ENCODE peak calls at places on chromosomes 3 and 15, in four cellular contexts. Y, G, I and E are unnamed samples.

GRCh38 chr3:125437631-125438435 is 62.7 kb upstream of the ZNF148 start:
- DNase-seq in Y (peak), G (peak), I (peak), E (peak)

GRCh38 chr3:60055765-60056164 is 1005.9 kb upstream of the CFAP20DC start:
- DNase-seq in Y (no peak), G (no peak), I (no peak), E (no peak)

GRCh38 chr15:68821898-68822380 is 1.2 kb upstream of the ANP32A start:
- DNase-seq in Y (no peak), G (no peak), I (no peak), E (peak)

GRCh38 chr3:13069495-13069894 is 3.7 kb downstream of the IQSEC1 start:
- DNase-seq in Y (peak), G (no peak), I (no peak), E (no peak)

GRCh38 chr15:62412634-62413033 is 247.5 kb upstream of the C2CD4B start:
- DNase-seq in Y (no peak), G (no peak), I (no peak), E (no peak)

GRCh38 chr3:127604546-127605165 is 6.4 kb downstream of the MCM2 start:
- DNase-seq in Y (no peak), G (peak), I (no peak), E (no peak)

GRCh38 chr3:81445712-81446111 is 315.7 kb downstream of the GBE1 start:
- DNase-seq in Y (no peak), G (no peak), I (no peak), E (no peak)

GRCh38 chr15:75089781-75090734 is 66.7 kb downstream of the PPCDC start:
- DNase-seq in Y (no peak), G (no peak), I (peak), E (no peak)

GRCh38 chr3:13574083-13574797 is 25.3 kb downstream of the FBLN2 start:
- DNase-seq in Y (no peak), G (peak), I (no peak), E (no peak)

GRCh38 chr3:84820906-84821305 is 137.9 kb upstream of the CADM2 start:
- DNase-seq in Y (no peak), G (no peak), I (no peak), E (no peak)

GRCh38 chr3:23377928-23378672 is 175.0 kb downstream of the UBE2E2 start:
- DNase-seq in Y (no peak), G (no peak), I (no peak), E (no peak)

GRCh38 chr3:150911780-150912179 is 6.5 kb upstream of the MINDY4B start:
- DNase-seq in Y (no peak), G (no peak), I (no peak), E (no peak)

GRCh38 chr3:121545564-121546455 is at the start of gene POLQ:
- DNase-seq in Y (peak), G (peak), I (peak), E (peak)

GRCh38 chr3:80771085-80771484 is 990.4 kb downstream of the GBE1 start:
- DNase-seq in Y (no peak), G (no peak), I (peak), E (no peak)

GRCh38 chr15:75712668-75713337 is at the start of gene CSPG4:
- DNase-seq in Y (no peak), G (peak), I (peak), E (peak)

GRCh38 chr3:193959861-193960260 is 176.1 kb upstream of the HES1 start:
- DNase-seq in Y (no peak), G (no peak), I (no peak), E (no peak)

GRCh38 chr15:69275104-69275670 is 23.5 kb upstream of the PAQR5 start:
- DNase-seq in Y (no peak), G (no peak), I (no peak), E (no peak)

GRCh38 chr15:33735637-33736247 is 232.6 kb upstream of the CHRM5 start:
- DNase-seq in Y (no peak), G (no peak), I (peak), E (no peak)

GRCh38 chr3:177491301-177492031 is 294.2 kb upstream of the TBL1XR1 start:
- DNase-seq in Y (no peak), G (no peak), I (peak), E (no peak)

GRCh38 chr3:137978328-137978727 is 31.6 kb upstream of the CLDN18 start:
- DNase-seq in Y (no peak), G (no peak), I (no peak), E (no peak)

GRCh38 chr3:122245513-122246174 is 62.2 kb downstream of the CASR start:
- DNase-seq in Y (no peak), G (no peak), I (peak), E (peak)

GRCh38 chr3:73432021-73432722 is 192.6 kb downstream of the PDZRN3 start:
- DNase-seq in Y (no peak), G (no peak), I (peak), E (peak)

GRCh38 chr3:129014148-129014547 is 13.0 kb downstream of the EFCC1 start:
- DNase-seq in Y (no peak), G (no peak), I (no peak), E (no peak)

GRCh38 chr3:632571-633170 is 436.1 kb downstream of the CHL1 start:
- DNase-seq in Y (no peak), G (no peak), I (peak), E (peak)

GRCh38 chr3:128784228-128784627 is 58.2 kb downstream of the RAB7A start:
- DNase-seq in Y (peak), G (peak), I (peak), E (peak)

GRCh38 chr3:151439652-151440125 is 21.2 kb downstream of the IGSF10 start:
- DNase-seq in Y (no peak), G (no peak), I (peak), E (peak)

GRCh38 chr3:40299721-40300335 is 9.7 kb upstream of the EIF1B start:
- DNase-seq in Y (no peak), G (no peak), I (peak), E (no peak)

DNA sequence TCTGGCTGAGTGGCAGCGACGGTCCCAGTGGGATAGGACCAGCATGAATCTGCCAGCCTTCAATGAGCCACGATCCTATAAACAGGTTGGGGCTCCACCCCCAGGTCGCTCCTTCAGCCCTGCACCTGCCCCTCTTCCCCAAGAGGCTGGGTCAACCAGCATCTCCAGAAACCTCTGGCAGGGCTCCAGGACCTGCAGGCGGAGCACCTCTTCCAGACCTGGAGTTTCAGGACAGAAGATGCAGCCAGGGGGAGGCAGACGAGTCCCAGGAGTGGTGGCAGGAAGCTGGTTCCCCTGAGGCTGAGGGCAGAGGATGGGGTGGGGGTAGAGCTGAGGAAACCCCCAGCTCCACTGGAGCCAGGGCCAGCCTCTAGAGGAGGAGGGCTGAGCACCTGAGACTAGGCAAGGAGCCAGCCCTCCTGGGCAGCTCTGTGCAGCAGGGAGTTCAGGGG is at the start of gene PLA2G4D:
- DNase-seq in Y (peak), G (no peak), I (no peak), E (no peak)
- TF ChIP-seq CTCF in Y (no peak), G (no peak), I (no peak), E (no peak)

GRCh38 chr3:52533623-52534280 is at the start of gene NT5DC2:
- DNase-seq in Y (peak), G (peak), I (peak), E (peak)
- TF ChIP-seq CTCF in Y (no peak), G (no peak), I (peak), E (no peak)

GRCh38 chr3:195031574-195032003 is 239.4 kb downstream of the XXYLT1 start:
- DNase-seq in Y (no peak), G (no peak), I (no peak), E (no peak)
- TF ChIP-seq CTCF in Y (no peak), G (no peak), I (no peak), E (no peak)

GRCh38 chr3:24963762-24964625 is 464.1 kb upstream of the RARB start:
- DNase-seq in Y (no peak), G (no peak), I (peak), E (peak)
- TF ChIP-seq CTCF in Y (no peak), G (peak), I (peak), E (no peak)

GRCh38 chr15:51731549-51732267 is 5.7 kb downstream of the LYSMD2 start:
- DNase-seq in Y (peak), G (no peak), I (peak), E (peak)

GRCh38 chr15:51726302-51727073 is 11.0 kb downstream of the LYSMD2 start:
- DNase-seq in Y (no peak), G (peak), I (peak), E (peak)

GRCh38 chr15:51724199-51724598 is 13.3 kb downstream of the LYSMD2 start:
- DNase-seq in Y (no peak), G (no peak), I (no peak), E (no peak)

GRCh38 chr15:51724673-51725072 is 12.8 kb downstream of the LYSMD2 start:
- DNase-seq in Y (no peak), G (no peak), I (no peak), E (no peak)

GRCh38 chr15:51727141-51727897 is 10.1 kb downstream of the LYSMD2 start:
- DNase-seq in Y (no peak), G (no peak), I (no peak), E (no peak)
- TF ChIP-seq CTCF in Y (no peak), G (no peak), I (peak), E (no peak)